ENCODE peak calls at places on chromosomes 12 and 14, in four cellular contexts. F, Q, T and L are unnamed samples.
A peak's percentile ranks its signal among the peaks of the same experiment; 100 is the strongest.

GRCh38 chr12:57810450-57810849 is 8.1 kb downstream of the AVIL start:
- DNase-seq in Q (no peak), T (peak; percentile 55), F (no peak), L (no peak)

GRCh38 chr14:34030864-34031263 is 80.0 kb upstream of the EGLN3 start:
- DNase-seq in Q (no peak), T (no peak), F (no peak), L (no peak)

GRCh38 chr12:43826681-43827458 is 9.0 kb upstream of the TMEM117 start:
- DNase-seq in T (no peak), Q (no peak), F (no peak), L (no peak)

GRCh38 chr12:57769594-57769993 is 2.3 kb downstream of the METTL1 start:
- DNase-seq in T (no peak), F (peak; percentile 35), Q (no peak), L (no peak)

GRCh38 chr12:31236998-31237637 is 88.8 kb downstream of the SINHCAF start:
- DNase-seq in T (no peak), Q (peak; percentile 89), F (peak; percentile 56), L (no peak)

GRCh38 chr14:23723911-23724310 is 87.7 kb downstream of the DHRS2 start:
- DNase-seq in Q (no peak), F (no peak), T (no peak), L (no peak)

GRCh38 chr14:65296402-65296801 is 116.1 kb upstream of the FUT8 start:
- DNase-seq in F (no peak), Q (no peak), T (no peak), L (no peak)

GRCh38 chr14:95245334-95245733 is 74.4 kb downstream of the CLMN start:
- DNase-seq in Q (no peak), F (no peak), T (no peak), L (no peak)

GRCh38 chr14:100899841-100900771 is 3.4 kb downstream of the RTL1 start:
- DNase-seq in Q (peak; percentile 71), T (no peak), F (peak; percentile 67), L (peak; percentile 11)

GRCh38 chr12:43969882-43970281 is 134.0 kb downstream of the TMEM117 start:
- DNase-seq in F (no peak), T (peak; percentile 46), Q (no peak), L (no peak)

GRCh38 chr12:117538032-117538690 is 176.7 kb upstream of the NOS1 start:
- DNase-seq in T (no peak), F (no peak), Q (no peak), L (no peak)

GRCh38 chr12:105420659-105421240 is 90.3 kb downstream of the C12orf75 start:
- DNase-seq in Q (peak; percentile 57), F (peak; percentile 91), T (peak; percentile 76), L (peak; percentile 19)

GRCh38 chr12:31578632-31579031 is 12.3 kb downstream of the DENND5B start:
- DNase-seq in T (peak; percentile 69), F (no peak), Q (peak; percentile 37), L (no peak)

GRCh38 chr14:106872619-106873446 is 1346.5 kb downstream of the TMEM121 start:
- DNase-seq in T (peak; percentile 1), Q (peak; percentile 59), F (no peak), L (no peak)

GRCh38 chr12:110349521-110350151 is 53.9 kb downstream of the ANAPC7 start:
- DNase-seq in T (no peak), F (no peak), Q (no peak), L (no peak)

GRCh38 chr12:127149226-127149964 is 1117.6 kb upstream of the TMEM132C start:
- DNase-seq in T (peak; percentile 38), Q (no peak), F (no peak), L (no peak)

GRCh38 chr14:50542941-50543418 is 10.6 kb upstream of the MAP4K5 start:
- DNase-seq in F (no peak), Q (peak; percentile 84), T (peak; percentile 54), L (no peak)

GRCh38 chr12:114834621-114835020 is 150.6 kb upstream of the TBX3 start:
- DNase-seq in T (peak; percentile 81), Q (no peak), F (peak; percentile 95), L (no peak)

GRCh38 chr12:127819066-127819465 is 447.9 kb upstream of the TMEM132C start:
- DNase-seq in F (no peak), T (peak; percentile 1), Q (no peak), L (no peak)

GRCh38 chr12:9647825-9648700 is 21.4 kb upstream of the CLEC2D start:
- DNase-seq in F (peak; percentile 97), T (peak; percentile 90), Q (peak; percentile 62), L (peak; percentile 60)

GRCh38 chr14:103718572-103718971 is 3.0 kb downstream of the ZFYVE21 start:
- DNase-seq in F (no peak), T (no peak), Q (no peak), L (no peak)

GRCh38 chr12:85923767-85924331 is 49.8 kb downstream of the NTS start:
- DNase-seq in Q (peak; percentile 1), T (peak; percentile 4), F (no peak), L (no peak)

GRCh38 chr14:69951263-69951662 is 72.0 kb downstream of the SMOC1 start:
- DNase-seq in F (no peak), T (no peak), Q (no peak), L (no peak)

GRCh38 chr12:124780336-124780735 is 83.3 kb downstream of the SCARB1 start:
- DNase-seq in Q (no peak), T (no peak), F (no peak), L (no peak)

GRCh38 chr12:110091136-110091711 is 32.9 kb upstream of the IFT81 start:
- DNase-seq in F (no peak), T (no peak), Q (no peak), L (no peak)

GRCh38 chr12:48961331-48961730 is 4.0 kb upstream of the ARF3 start:
- DNase-seq in Q (no peak), F (peak; percentile 71), T (peak; percentile 55), L (no peak)

GRCh38 chr14:100474176-100474575 is 113.0 kb downstream of the BEGAIN start:
- DNase-seq in F (no peak), T (no peak), Q (no peak), L (no peak)

GRCh38 chr12:76890407-76891143 is 11.8 kb upstream of the CSRP2 start:
- DNase-seq in F (no peak), T (no peak), Q (no peak), L (no peak)

GRCh38 chr14:77097006-77097688 is 911 bp upstream of the CIPC start:
- DNase-seq in T (peak; percentile 25), Q (no peak), F (no peak), L (no peak)

GRCh38 chr14:76958975-76959710 is 69.4 kb downstream of the IRF2BPL start:
- DNase-seq in T (peak; percentile 80), Q (no peak), F (peak; percentile 98), L (no peak)